ENCODE peak calls at places on chromosomes 3 and 15, in four cellular contexts. L is stimulated activated CD8-positive, alpha-beta memory T cell treated with anti-CD3 and anti-CD28 coated beads, Interleukin-2, amount 100 ng/mL, for 48 hours; M is KBM-7; X is H7. J is an unnamed sample.

GRCh38 chr3:52986938-52987337 is 58.9 kb downstream of the SFMBT1 start:
- DNase-seq in L (no peak), M (peak), X (no peak), J (no peak)

GRCh38 chr3:122985539-122985938 is 42.0 kb downstream of the SEMA5B start:
- DNase-seq in L (no peak), M (no peak), X (peak), J (no peak)

GRCh38 chr15:43953402-43953801 is 126.6 kb downstream of the WDR76 start:
- DNase-seq in L (no peak), M (no peak), X (no peak), J (no peak)

GRCh38 chr15:98753726-98754125 is 105.4 kb downstream of the IGF1R start:
- DNase-seq in L (no peak), M (no peak), X (peak), J (no peak)

GRCh38 chr3:191275751-191276150 is 53.4 kb upstream of the CCDC50 start:
- DNase-seq in L (no peak), M (no peak), X (no peak), J (no peak)

GRCh38 chr3:52752045-52752660 is 18.6 kb downstream of the NEK4 start:
- DNase-seq in L (no peak), M (no peak), X (no peak), J (no peak)

GRCh38 chr15:74385442-74386132 is 18.1 kb upstream of the CYP11A1 start:
- DNase-seq in L (no peak), M (no peak), X (peak), J (no peak)

GRCh38 chr15:96345560-96346389 is 15.3 kb downstream of the NR2F2 start:
- DNase-seq in L (no peak), M (peak), X (peak), J (peak)

GRCh38 chr3:122772827-122773226 is 20.8 kb downstream of the HSPBAP1 start:
- DNase-seq in L (no peak), M (no peak), X (no peak), J (no peak)

GRCh38 chr3:8301977-8302589 is 199.5 kb upstream of the LMCD1 start:
- DNase-seq in L (no peak), M (peak), X (no peak), J (peak)

GRCh38 chr3:167493240-167493639 is 19.4 kb upstream of the SERPINI2 start:
- DNase-seq in L (no peak), M (peak), X (peak), J (no peak)

GRCh38 chr15:80250614-80251504 is 1.2 kb downstream of the CTXND1 start:
- DNase-seq in L (no peak), M (no peak), X (peak), J (no peak)

GRCh38 chr3:176349706-176350105 is 847.6 kb downstream of the TBL1XR1 start:
- DNase-seq in L (no peak), M (no peak), X (no peak), J (no peak)

GRCh38 chr15:99438222-99438592 is 127.6 kb upstream of the MEF2A start:
- DNase-seq in L (no peak), M (no peak), X (no peak), J (no peak)

GRCh38 chr3:13623101-13623654 is 74.3 kb downstream of the FBLN2 start:
- DNase-seq in L (no peak), M (no peak), X (peak), J (no peak)

GRCh38 chr3:66497288-66497972 is 3.4 kb downstream of the LRIG1 start:
- DNase-seq in L (no peak), M (no peak), X (no peak), J (no peak)

GRCh38 chr15:98085003-98085639 is 124.6 kb downstream of the ARRDC4 start:
- DNase-seq in L (no peak), M (peak), X (peak), J (no peak)

GRCh38 chr3:115418583-115418982 is 204.7 kb upstream of the GAP43 start:
- DNase-seq in L (no peak), M (peak), X (no peak), J (no peak)

GRCh38 chr3:106399208-106399607 is 530.4 kb upstream of the CBLB start:
- DNase-seq in L (no peak), M (no peak), X (no peak), J (no peak)

GRCh38 chr3:61986473-61986872 is 386.9 kb downstream of the FEZF2 start:
- DNase-seq in L (no peak), M (no peak), X (no peak), J (no peak)

GRCh38 chr3:183800221-183800863 is 25.0 kb downstream of the MAP6D1 start:
- DNase-seq in L (no peak), M (no peak), X (no peak), J (no peak)

GRCh38 chr15:63481105-63481810 is 23.1 kb upstream of the USP3 start:
- DNase-seq in L (no peak), M (no peak), X (no peak), J (no peak)

GRCh38 chr3:150346956-150347863 is 60.9 kb upstream of the TSC22D2 start:
- DNase-seq in L (no peak), M (no peak), X (no peak), J (no peak)

GRCh38 chr15:38072507-38073277 is 138.3 kb downstream of the TMCO5A start:
- DNase-seq in L (no peak), M (peak), X (peak), J (peak)

GRCh38 chr3:149114458-149114857 is 15.0 kb upstream of the HPS3 start:
- DNase-seq in L (no peak), M (no peak), X (no peak), J (no peak)

GRCh38 chr15:78739206-78739605 is 72.1 kb downstream of the ADAMTS7 start:
- DNase-seq in L (no peak), M (no peak), X (peak), J (no peak)

GRCh38 chr3:148757238-148757930 is 59.7 kb downstream of the AGTR1 start:
- DNase-seq in L (no peak), M (no peak), X (no peak), J (no peak)